ENCODE peak calls at places on chromosomes 3 and 15, in nine cellular contexts. R, M, N, V, L, E, X, K and U are unnamed samples.

GRCh38 chr3:50503504-50503903 is at the start of gene CACNA2D2:
- DNase-seq in R (peak; percentile 47), M (peak; percentile 75), N (peak; percentile 82), V (peak; percentile 74), L (no peak), E (no peak), X (peak; percentile 90), K (peak; percentile 67), U (peak; percentile 86)

GRCh38 chr3:120708408-120708807 is 26.4 kb upstream of the HGD start:
- DNase-seq in R (no peak), M (no peak), N (no peak), V (no peak), L (no peak), E (no peak), X (no peak), K (no peak), U (no peak)

GRCh38 chr3:53169045-53169831 is 8.2 kb downstream of the PRKCD start:
- DNase-seq in R (no peak), M (no peak), N (no peak), V (no peak), L (no peak), E (no peak), X (peak; percentile 80), K (no peak), U (no peak)

GRCh38 chr3:170760174-170760526 is 109.8 kb downstream of the RPL22L1 start:
- DNase-seq in R (no peak), M (no peak), N (peak; percentile 48), V (no peak), L (no peak), E (no peak), X (no peak), K (peak; percentile 41), U (peak; percentile 66)

GRCh38 chr3:31941230-31941632 is 39.8 kb downstream of the OSBPL10 start:
- DNase-seq in R (no peak), M (no peak), N (no peak), V (no peak), L (no peak), E (no peak), X (no peak), K (no peak), U (peak; percentile 47)

GRCh38 chr3:161081675-161082462 is 23.3 kb downstream of the B3GALNT1 start:
- DNase-seq in R (no peak), M (no peak), N (no peak), V (no peak), L (no peak), E (no peak), X (no peak), K (no peak), U (peak; percentile 27)

GRCh38 chr3:43632986-43633385 is 11.2 kb upstream of the ANO10 start:
- DNase-seq in R (no peak), M (no peak), N (no peak), V (no peak), L (no peak), E (no peak), X (no peak), K (no peak), U (no peak)

GRCh38 chr3:131608741-131609140 is 106.0 kb upstream of the MRPL3 start:
- DNase-seq in R (no peak), M (no peak), N (no peak), V (no peak), L (no peak), E (no peak), X (no peak), K (no peak), U (no peak)

GRCh38 chr3:105752791-105753415 is 115.9 kb downstream of the CBLB start:
- DNase-seq in R (no peak), M (no peak), N (no peak), V (peak; percentile 54), L (no peak), E (no peak), X (no peak), K (no peak), U (peak; percentile 55)

GRCh38 chr3:86175593-86175992 is 815.4 kb downstream of the VGLL3 start:
- DNase-seq in R (no peak), M (no peak), N (no peak), V (no peak), L (no peak), E (no peak), X (no peak), K (no peak), U (peak; percentile 9)

GRCh38 chr3:129502641-129503386 is 25.6 kb upstream of the RHO start:
- DNase-seq in R (no peak), M (no peak), N (no peak), V (no peak), L (no peak), E (no peak), X (peak; percentile 57), K (no peak), U (peak; percentile 23)

GRCh38 chr3:68878322-68878721 is 54.0 kb downstream of the TAFA4 start:
- DNase-seq in R (no peak), M (peak; percentile 24), N (no peak), V (no peak), L (no peak), E (no peak), X (no peak), K (no peak), U (peak; percentile 25)

GRCh38 chr3:134751831-134752230 is 43.2 kb upstream of the EPHB1 start:
- DNase-seq in R (no peak), M (no peak), N (no peak), V (no peak), L (no peak), E (no peak), X (no peak), K (no peak), U (no peak)
- H3K27ac ChIP-seq in R (no peak overlapping the region), M (no peak overlapping the region), N (no peak overlapping the region), V (no peak overlapping the region), L (no peak overlapping the region), E (no peak overlapping the region), X (no peak overlapping the region), K (no peak overlapping the region), U (no peak overlapping the region)

GRCh38 chr3:155112661-155113389 is 32.7 kb downstream of the MME start:
- DNase-seq in R (no peak), M (no peak), N (no peak), V (no peak), L (no peak), E (no peak), X (no peak), K (no peak), U (no peak)
- H3K27ac ChIP-seq in R (no peak overlapping the region), M (no peak overlapping the region), N (no peak overlapping the region), V (no peak overlapping the region), L (no peak overlapping the region), E (no peak overlapping the region), X (no peak overlapping the region), K (no peak overlapping the region), U (no peak overlapping the region)

DNA sequence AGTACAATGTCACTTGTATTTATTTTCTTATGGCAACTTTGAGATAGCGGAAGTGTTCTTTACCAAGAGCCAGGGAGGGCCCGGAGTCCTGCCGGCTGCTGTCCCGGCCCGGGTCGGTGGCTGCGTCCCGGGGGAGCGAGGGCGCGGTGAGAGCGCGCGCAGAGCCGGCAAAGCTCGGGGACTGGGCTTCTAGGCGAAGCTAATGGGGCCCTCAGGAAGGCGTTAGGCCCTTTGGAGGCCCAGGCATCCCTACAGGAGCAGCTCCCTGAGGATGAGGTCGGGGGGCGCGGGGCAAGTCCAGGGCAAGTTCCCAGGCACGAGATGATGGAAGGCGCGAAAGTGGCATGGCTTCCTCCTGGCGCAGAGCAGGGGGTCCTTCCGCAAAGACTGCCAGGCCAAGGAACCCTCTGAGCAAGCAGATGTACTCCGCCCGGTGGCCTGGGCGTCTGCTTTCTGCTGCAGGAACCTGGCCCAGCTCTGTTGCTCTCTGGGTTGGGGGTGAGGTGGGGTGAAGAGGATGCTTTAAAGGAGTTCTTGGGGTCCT is 13.1 kb downstream of the NR2F2 start:
- DNase-seq in R (no peak), M (no peak), N (no peak), V (no peak), L (no peak), E (no peak), X (no peak), K (no peak), U (no peak)
- H3K27ac ChIP-seq in R (no peak overlapping the region), M (no peak overlapping the region), N (peak overlapping the region; percentile 96), V (no peak overlapping the region), L (peak overlapping the region; percentile 88), E (peak overlapping the region; percentile 90), X (peak overlapping the region; percentile 88), K (no peak overlapping the region), U (no peak overlapping the region)

DNA sequence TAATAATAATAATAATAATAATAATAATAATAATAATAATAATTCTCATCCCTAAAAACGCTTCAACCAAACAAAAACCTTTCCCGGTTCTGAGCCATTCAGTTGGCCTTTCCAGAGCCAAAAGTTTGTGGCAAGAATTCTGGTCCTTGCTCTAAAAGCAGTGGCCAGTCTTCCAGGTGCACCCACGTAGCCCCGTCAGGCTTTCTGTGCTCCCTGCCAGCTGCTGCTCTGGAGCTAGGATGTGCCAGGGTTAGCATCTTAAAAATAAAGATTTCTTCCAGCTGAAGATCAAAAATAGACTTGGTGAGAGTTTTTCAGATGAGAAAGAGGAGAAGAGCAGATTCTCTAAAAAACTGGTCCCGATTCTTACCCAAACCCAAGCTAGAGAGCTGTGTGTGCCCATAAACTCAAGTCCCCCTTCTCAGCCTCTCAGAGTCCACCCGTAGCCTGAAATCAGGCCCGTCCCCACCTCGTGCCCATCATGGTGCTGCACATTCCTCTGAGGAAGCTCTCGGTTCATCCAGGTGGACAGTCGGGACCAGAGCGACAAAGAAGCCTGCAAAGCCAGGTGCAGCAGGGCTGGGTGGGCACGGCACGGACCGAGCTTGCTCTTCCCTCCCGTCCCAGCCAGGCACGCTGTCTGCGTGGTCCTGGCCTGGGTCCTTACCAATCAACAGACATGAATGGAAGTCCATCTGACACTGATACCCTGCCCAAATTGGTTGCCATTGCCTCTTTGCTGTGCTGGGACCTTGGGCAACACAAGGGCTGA is 155.6 kb downstream of the LRRC28 start:
- DNase-seq in R (no peak), M (no peak), N (no peak), V (no peak), L (no peak), E (no peak), X (peak; percentile 65), K (no peak), U (no peak)
- H3K27ac ChIP-seq in R (no peak overlapping the region), M (no peak overlapping the region), N (no peak overlapping the region), V (no peak overlapping the region), L (no peak overlapping the region), E (no peak overlapping the region), X (no peak overlapping the region), K (no peak overlapping the region), U (no peak overlapping the region)

GRCh38 chr3:11212784-11213183 is 58.5 kb downstream of the HRH1 start:
- DNase-seq in R (no peak), M (no peak), N (no peak), V (no peak), L (no peak), E (no peak), X (no peak), K (no peak), U (no peak)
- H3K27ac ChIP-seq in R (peak overlapping the region; percentile 41), M (no peak overlapping the region), N (no peak overlapping the region), V (no peak overlapping the region), L (no peak overlapping the region), E (peak overlapping the region; percentile 7), X (no peak overlapping the region), K (no peak overlapping the region), U (no peak overlapping the region)

GRCh38 chr3:71063768-71064287 is 519.7 kb downstream of the FOXP1 start:
- DNase-seq in R (no peak), M (peak; percentile 33), N (no peak), V (peak; percentile 33), L (no peak), E (no peak), X (peak; percentile 48), K (peak; percentile 29), U (peak; percentile 58)
- H3K27ac ChIP-seq in R (no peak overlapping the region), M (no peak overlapping the region), N (peak overlapping the region; percentile 86), V (peak overlapping the region; percentile 85), L (peak overlapping the region; percentile 90), E (peak overlapping the region; percentile 93), X (peak overlapping the region; percentile 96), K (peak overlapping the region; percentile 90), U (peak overlapping the region; percentile 99)